ENCODE peak calls at places on chromosomes 11 and 22, in five cellular contexts. One of them, this sample, is unnamed.

GRCh38 chr11:74138572-74138971 is 32.2 kb downstream of the C2CD3 start:
- DNase-seq in neural crest cell: no peak
- DNase-seq in CD8-positive, alpha-beta T cell: no peak
- DNase-seq in GM20000: no peak
- DNase-seq in skeletal muscle cell: peak
- DNase-seq in this sample: no peak

GRCh38 chr11:279966-280761 is 2.0 kb downstream of the NLRP6 start:
- DNase-seq in neural crest cell: no peak
- DNase-seq in CD8-positive, alpha-beta T cell: no peak
- DNase-seq in GM20000: peak
- DNase-seq in skeletal muscle cell: no peak
- DNase-seq in this sample: no peak

GRCh38 chr11:93089474-93090102 is 108.2 kb downstream of the SLC36A4 start:
- DNase-seq in neural crest cell: no peak
- DNase-seq in GM20000: no peak
- DNase-seq in skeletal muscle cell: peak
- DNase-seq in CD8-positive, alpha-beta T cell: no peak
- DNase-seq in this sample: no peak

GRCh38 chr11:111734383-111735261 is 31.6 kb downstream of the PPP2R1B start:
- DNase-seq in CD8-positive, alpha-beta T cell: no peak
- DNase-seq in neural crest cell: no peak
- DNase-seq in GM20000: no peak
- DNase-seq in skeletal muscle cell: no peak
- DNase-seq in this sample: no peak

GRCh38 chr11:75816561-75817239 is 1.7 kb downstream of the UVRAG start:
- DNase-seq in neural crest cell: no peak
- DNase-seq in GM20000: no peak
- DNase-seq in skeletal muscle cell: no peak
- DNase-seq in CD8-positive, alpha-beta T cell: no peak
- DNase-seq in this sample: no peak

GRCh38 chr11:134659882-134660281 is 247.8 kb upstream of the B3GAT1 start:
- DNase-seq in CD8-positive, alpha-beta T cell: no peak
- DNase-seq in GM20000: no peak
- DNase-seq in skeletal muscle cell: no peak
- DNase-seq in neural crest cell: no peak
- DNase-seq in this sample: no peak

GRCh38 chr22:45972868-45973212 is 4.1 kb downstream of the WNT7B start:
- DNase-seq in neural crest cell: no peak
- DNase-seq in CD8-positive, alpha-beta T cell: no peak
- DNase-seq in skeletal muscle cell: no peak
- DNase-seq in GM20000: no peak
- DNase-seq in this sample: no peak

GRCh38 chr11:27902981-27903624 is 202.8 kb upstream of the BDNF start:
- DNase-seq in GM20000: no peak
- DNase-seq in CD8-positive, alpha-beta T cell: no peak
- DNase-seq in skeletal muscle cell: peak
- DNase-seq in neural crest cell: no peak
- DNase-seq in this sample: no peak

GRCh38 chr11:3920148-3920852 is 64.8 kb downstream of the STIM1 start:
- DNase-seq in GM20000: no peak
- DNase-seq in skeletal muscle cell: peak
- DNase-seq in CD8-positive, alpha-beta T cell: peak
- DNase-seq in neural crest cell: no peak
- DNase-seq in this sample: peak

GRCh38 chr11:6127881-6128280 is 20.4 kb downstream of the OR56B4 start:
- DNase-seq in neural crest cell: no peak
- DNase-seq in GM20000: no peak
- DNase-seq in skeletal muscle cell: no peak
- DNase-seq in CD8-positive, alpha-beta T cell: no peak
- DNase-seq in this sample: no peak

GRCh38 chr11:121446752-121447156 is 5.4 kb upstream of the SORL1 start:
- DNase-seq in skeletal muscle cell: no peak
- DNase-seq in CD8-positive, alpha-beta T cell: no peak
- DNase-seq in neural crest cell: no peak
- DNase-seq in GM20000: no peak
- DNase-seq in this sample: no peak

GRCh38 chr11:118938491-118939411 is 13.0 kb upstream of the BCL9L start:
- DNase-seq in neural crest cell: no peak
- DNase-seq in CD8-positive, alpha-beta T cell: no peak
- DNase-seq in GM20000: no peak
- DNase-seq in skeletal muscle cell: no peak
- DNase-seq in this sample: no peak

GRCh38 chr22:24926428-24926725 is 20.1 kb downstream of the LHFPL7 start:
- DNase-seq in GM20000: no peak
- DNase-seq in neural crest cell: no peak
- DNase-seq in skeletal muscle cell: no peak
- DNase-seq in CD8-positive, alpha-beta T cell: no peak
- DNase-seq in this sample: no peak

GRCh38 chr11:95849087-95849825 is 59.0 kb downstream of the CEP57 start:
- DNase-seq in GM20000: peak
- DNase-seq in CD8-positive, alpha-beta T cell: no peak
- DNase-seq in skeletal muscle cell: peak
- DNase-seq in neural crest cell: peak
- DNase-seq in this sample: no peak

GRCh38 chr22:50445880-50446707 is 28.7 kb downstream of the SBF1 start:
- DNase-seq in GM20000: no peak
- DNase-seq in neural crest cell: no peak
- DNase-seq in CD8-positive, alpha-beta T cell: no peak
- DNase-seq in skeletal muscle cell: no peak
- DNase-seq in this sample: no peak

GRCh38 chr11:119952441-119952840 is 185.5 kb downstream of the TRIM29 start:
- DNase-seq in GM20000: no peak
- DNase-seq in neural crest cell: no peak
- DNase-seq in CD8-positive, alpha-beta T cell: no peak
- DNase-seq in skeletal muscle cell: no peak
- DNase-seq in this sample: no peak

GRCh38 chr11:67356867-67357561 is 3.7 kb upstream of the POLD4 start:
- DNase-seq in skeletal muscle cell: no peak
- DNase-seq in GM20000: peak
- DNase-seq in CD8-positive, alpha-beta T cell: peak
- DNase-seq in neural crest cell: peak
- DNase-seq in this sample: peak

GRCh38 chr11:34192481-34193401 is 87.3 kb downstream of the NAT10 start:
- DNase-seq in GM20000: no peak
- DNase-seq in skeletal muscle cell: peak
- DNase-seq in CD8-positive, alpha-beta T cell: no peak
- DNase-seq in neural crest cell: no peak
- DNase-seq in this sample: no peak

GRCh38 chr22:33028191-33028700 is 29.9 kb downstream of the SYN3 start:
- DNase-seq in GM20000: no peak
- DNase-seq in CD8-positive, alpha-beta T cell: no peak
- DNase-seq in skeletal muscle cell: no peak
- DNase-seq in neural crest cell: no peak
- DNase-seq in this sample: no peak

GRCh38 chr22:37237371-37238268 is 6.4 kb downstream of the RAC2 start:
- DNase-seq in CD8-positive, alpha-beta T cell: no peak
- DNase-seq in neural crest cell: no peak
- DNase-seq in GM20000: no peak
- DNase-seq in skeletal muscle cell: no peak
- DNase-seq in this sample: no peak

GRCh38 chr22:36478966-36479365 is 2.5 kb downstream of the TXN2 start:
- DNase-seq in skeletal muscle cell: no peak
- DNase-seq in GM20000: no peak
- DNase-seq in neural crest cell: no peak
- DNase-seq in CD8-positive, alpha-beta T cell: no peak
- DNase-seq in this sample: no peak

GRCh38 chr22:47369431-47370015 is 607.1 kb downstream of the TBC1D22A start:
- DNase-seq in CD8-positive, alpha-beta T cell: no peak
- DNase-seq in skeletal muscle cell: no peak
- DNase-seq in neural crest cell: no peak
- DNase-seq in GM20000: no peak
- DNase-seq in this sample: no peak

GRCh38 chr11:74206746-74207145 is 35.7 kb downstream of the PPME1 start:
- DNase-seq in GM20000: no peak
- DNase-seq in skeletal muscle cell: no peak
- DNase-seq in neural crest cell: no peak
- DNase-seq in CD8-positive, alpha-beta T cell: no peak
- DNase-seq in this sample: no peak

GRCh38 chr11:2931771-2932738 is 2.8 kb upstream of the PHLDA2 start:
- DNase-seq in GM20000: peak
- DNase-seq in CD8-positive, alpha-beta T cell: no peak
- DNase-seq in neural crest cell: no peak
- DNase-seq in skeletal muscle cell: no peak
- DNase-seq in this sample: no peak

GRCh38 chr22:44024288-44024908 is at the start of gene PARVB:
- DNase-seq in GM20000: peak
- DNase-seq in skeletal muscle cell: no peak
- DNase-seq in CD8-positive, alpha-beta T cell: no peak
- DNase-seq in neural crest cell: peak
- DNase-seq in this sample: no peak

GRCh38 chr11:132496341-132496740 is 1036.0 kb downstream of the OPCML start:
- DNase-seq in GM20000: no peak
- DNase-seq in neural crest cell: no peak
- DNase-seq in CD8-positive, alpha-beta T cell: no peak
- DNase-seq in skeletal muscle cell: no peak
- DNase-seq in this sample: no peak

GRCh38 chr22:39332441-39333064 is 13.1 kb upstream of the RPL3 start:
- DNase-seq in neural crest cell: no peak
- DNase-seq in CD8-positive, alpha-beta T cell: no peak
- DNase-seq in GM20000: no peak
- DNase-seq in skeletal muscle cell: no peak
- DNase-seq in this sample: no peak

GRCh38 chr11:66172146-66172545 is 96.3 kb upstream of the RAB1B start:
- DNase-seq in GM20000: no peak
- DNase-seq in skeletal muscle cell: peak
- DNase-seq in CD8-positive, alpha-beta T cell: no peak
- DNase-seq in neural crest cell: no peak
- DNase-seq in this sample: no peak

GRCh38 chr11:63573881-63574855 is 11.0 kb upstream of the PLAAT2 start:
- DNase-seq in GM20000: peak
- DNase-seq in skeletal muscle cell: peak
- DNase-seq in CD8-positive, alpha-beta T cell: peak
- DNase-seq in neural crest cell: no peak
- DNase-seq in this sample: no peak

GRCh38 chr11:84480151-84480550 is 1147.0 kb downstream of the DLG2 start:
- DNase-seq in skeletal muscle cell: no peak
- DNase-seq in CD8-positive, alpha-beta T cell: no peak
- DNase-seq in GM20000: no peak
- DNase-seq in neural crest cell: no peak
- DNase-seq in this sample: no peak

GRCh38 chr11:131598305-131598704 is 227.9 kb downstream of the NTM start:
- DNase-seq in skeletal muscle cell: no peak
- DNase-seq in neural crest cell: no peak
- DNase-seq in CD8-positive, alpha-beta T cell: no peak
- DNase-seq in GM20000: no peak
- DNase-seq in this sample: no peak

GRCh38 chr11:74318241-74318932 is 6.9 kb upstream of the P4HA3 start:
- DNase-seq in skeletal muscle cell: peak
- DNase-seq in neural crest cell: no peak
- DNase-seq in CD8-positive, alpha-beta T cell: no peak
- DNase-seq in GM20000: no peak
- DNase-seq in this sample: no peak

GRCh38 chr11:86403458-86403857 is 28.8 kb downstream of the CCDC81 start:
- DNase-seq in skeletal muscle cell: no peak
- DNase-seq in CD8-positive, alpha-beta T cell: no peak
- DNase-seq in GM20000: no peak
- DNase-seq in neural crest cell: no peak
- DNase-seq in this sample: no peak

GRCh38 chr11:16226245-16226644 is 130.1 kb downstream of the SOX6 start:
- DNase-seq in skeletal muscle cell: peak
- DNase-seq in neural crest cell: no peak
- DNase-seq in GM20000: no peak
- DNase-seq in CD8-positive, alpha-beta T cell: no peak
- DNase-seq in this sample: no peak

GRCh38 chr22:26380072-26380471 is 49.0 kb upstream of the ASPHD2 start:
- DNase-seq in neural crest cell: no peak
- DNase-seq in GM20000: no peak
- DNase-seq in CD8-positive, alpha-beta T cell: no peak
- DNase-seq in skeletal muscle cell: no peak
- DNase-seq in this sample: no peak

GRCh38 chr22:31327786-31328544 is 18.2 kb downstream of the PATZ1 start:
- DNase-seq in CD8-positive, alpha-beta T cell: no peak
- DNase-seq in GM20000: no peak
- DNase-seq in skeletal muscle cell: no peak
- DNase-seq in neural crest cell: no peak
- DNase-seq in this sample: no peak

GRCh38 chr11:119647254-119647653 is 81.7 kb downstream of the NECTIN1 start:
- DNase-seq in skeletal muscle cell: no peak
- DNase-seq in neural crest cell: no peak
- DNase-seq in GM20000: no peak
- DNase-seq in CD8-positive, alpha-beta T cell: no peak
- DNase-seq in this sample: no peak

This sample was measured in T-helper 9 cell.